ENCODE peak calls at places on chromosomes 7 and 10, in four cellular contexts. L is ovary, H is SK-N-SH, O is neuronal stem cell. U is an unnamed sample.

GRCh38 chr7:103076767-103077166 is 1.8 kb downstream of the ARMC10 start:
- DNase-seq in L (no peak), H (no peak), O (no peak), U (no peak)

GRCh38 chr7:98312201-98312600 is 30.7 kb downstream of the BRI3 start:
- DNase-seq in H (no peak), O (no peak), L (no peak), U (no peak)

GRCh38 chr7:135910393-135911036 is 66.6 kb downstream of the MTPN start:
- DNase-seq in O (no peak), L (no peak), H (no peak), U (no peak)

GRCh38 chr10:8913720-8914119 is 859.2 kb downstream of the GATA3 start:
- DNase-seq in L (no peak), O (no peak), H (no peak), U (no peak)

GRCh38 chr7:75905785-75906604 is 9.0 kb upstream of the POR start:
- DNase-seq in H (no peak), L (peak; percentile 89), O (peak; percentile 65), U (peak; percentile 82)

GRCh38 chr10:87635498-87636312 is 24.0 kb upstream of the PAPSS2 start:
- DNase-seq in L (no peak), O (no peak), H (no peak), U (no peak)

GRCh38 chr7:498678-499641 is 20.7 kb downstream of the PDGFA start:
- DNase-seq in L (no peak), O (no peak), H (no peak), U (peak; percentile 91)

GRCh38 chr10:127347202-127347959 is 151.0 kb upstream of the INSYN2A start:
- DNase-seq in H (no peak), O (no peak), L (no peak), U (no peak)

GRCh38 chr10:126576336-126576735 is 94.2 kb downstream of the C10orf90 start:
- DNase-seq in O (no peak), H (no peak), L (no peak), U (no peak)

GRCh38 chr10:44990302-44990655 is 10.4 kb upstream of the ZNF22 start:
- DNase-seq in H (no peak), L (peak; percentile 17), O (peak; percentile 27), U (no peak)

GRCh38 chr7:81882086-81882485 is 112.2 kb upstream of the HGF start:
- DNase-seq in L (no peak), O (no peak), H (no peak), U (no peak)

GRCh38 chr10:92573091-92573797 is 649 bp downstream of the IDE start:
- DNase-seq in H (peak; percentile 64), O (peak; percentile 9), L (peak; percentile 27), U (no peak)

GRCh38 chr7:30723776-30724175 is 28.2 kb upstream of the INMT start:
- DNase-seq in O (no peak), H (no peak), L (no peak), U (no peak)

GRCh38 chr7:100435401-100436304 is 644 bp downstream of the PPP1R35 start:
- DNase-seq in L (peak; percentile 51), O (no peak), H (peak; percentile 81), U (no peak)

GRCh38 chr10:124560377-124560776 is 98.8 kb downstream of the LHPP start:
- DNase-seq in H (no peak), O (no peak), L (peak; percentile 85), U (peak; percentile 80)

GRCh38 chr7:50217961-50218360 is 86.6 kb upstream of the IKZF1 start:
- DNase-seq in O (no peak), L (no peak), H (no peak), U (no peak)

GRCh38 chr10:59465089-59465488 is 102.7 kb upstream of the FAM13C start:
- DNase-seq in L (no peak), H (no peak), O (no peak), U (no peak)

GRCh38 chr7:44293561-44294324 is 31.7 kb downstream of the CAMK2B start:
- DNase-seq in L (no peak), O (no peak), H (no peak), U (peak; percentile 17)

GRCh38 chr10:106919798-106920382 is 244.6 kb downstream of the SORCS1 start:
- DNase-seq in H (no peak), O (no peak), L (no peak), U (no peak)

GRCh38 chr7:87564290-87564963 is 36.3 kb downstream of the ABCB1 start:
- DNase-seq in L (no peak), H (peak; percentile 25), O (peak; percentile 9), U (no peak)

GRCh38 chr10:19629559-19629958 is 186.7 kb upstream of the PLXDC2 start:
- DNase-seq in L (peak; percentile 74), O (peak; percentile 67), H (no peak), U (peak; percentile 91)

GRCh38 chr10:54985732-54986131 is 184.7 kb upstream of the PCDH15 start:
- DNase-seq in H (peak; percentile 8), L (no peak), O (no peak), U (no peak)

GRCh38 chr7:76296743-76297740 is 5.4 kb upstream of the HSPB1 start:
- DNase-seq in L (peak; percentile 81), H (no peak), O (no peak), U (peak; percentile 90)

GRCh38 chr10:69505636-69506318 is 54.5 kb downstream of the TSPAN15 start:
- DNase-seq in O (no peak), L (no peak), H (peak; percentile 5), U (no peak)

GRCh38 chr10:34507217-34507616 is 307.9 kb downstream of the PARD3 start:
- DNase-seq in H (no peak), L (no peak), O (peak; percentile 50), U (no peak)

GRCh38 chr10:63627881-63628296 is 106.7 kb downstream of the REEP3 start:
- DNase-seq in L (no peak), O (no peak), H (no peak), U (no peak)

GRCh38 chr10:13106387-13106786 is 6.4 kb downstream of the OPTN start:
- DNase-seq in H (no peak), O (no peak), L (no peak), U (no peak)

GRCh38 chr10:114084225-114084624 is 40.6 kb downstream of the ADRB1 start:
- DNase-seq in O (no peak), H (no peak), L (no peak), U (no peak)

GRCh38 chr10:66252986-66253385 is 672.9 kb upstream of the LRRTM3 start:
- DNase-seq in O (no peak), H (no peak), L (no peak), U (no peak)

GRCh38 chr7:568681-569035 is 49.0 kb upstream of the PDGFA start:
- DNase-seq in H (no peak), L (peak; percentile 40), O (no peak), U (no peak)

GRCh38 chr10:75018233-75018632 is 93.2 kb upstream of the SAMD8 start:
- DNase-seq in L (no peak), O (no peak), H (no peak), U (no peak)

GRCh38 chr10:46787321-46787615 is 124.0 kb upstream of the PTPN20 start:
- DNase-seq in H (peak; percentile 21), L (no peak), O (no peak), U (no peak)

GRCh38 chr10:121357323-121357835 is 240.9 kb downstream of the FGFR2 start:
- DNase-seq in L (no peak), O (no peak), H (peak; percentile 51), U (no peak)

GRCh38 chr7:55188590-55189446 is 170.0 kb downstream of the EGFR start:
- DNase-seq in H (no peak), O (no peak), L (no peak), U (no peak)
- H3K4me1 ChIP-seq in H (peaks cover 49% of the 10 kb centered on the region), O (peaks cover 26% of the 10 kb centered on the region), L (peaks cover 26% of the 10 kb centered on the region), U (no peaks in the 10 kb centered on the region)

DNA sequence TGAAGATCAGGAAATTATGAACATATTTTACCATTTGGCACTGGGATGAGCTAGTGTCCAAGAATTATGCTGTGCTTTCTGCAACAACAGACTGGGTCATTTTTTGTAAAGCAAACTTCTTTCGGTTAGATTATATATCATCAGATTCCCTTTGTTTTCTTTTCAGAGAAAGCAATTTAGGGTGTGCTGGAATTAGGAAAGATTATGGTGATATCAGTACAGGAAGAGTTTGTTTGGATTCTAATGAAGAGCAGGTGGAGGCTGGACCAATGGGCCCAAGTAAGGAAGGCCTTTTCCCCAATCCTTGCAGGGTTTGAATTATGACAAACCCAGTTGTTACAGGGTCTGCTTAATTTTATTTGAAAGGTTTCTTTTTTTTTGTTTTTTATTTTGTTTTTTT is 1092.8 kb downstream of the KCNMA1 start:
- DNase-seq in H (peak; percentile 19), O (no peak), L (no peak), U (no peak)
- H3K27ac ChIP-seq in H (no peak overlapping the region), O (no peak overlapping the region), L (no peak overlapping the region), U (no peak overlapping the region)

DNA sequence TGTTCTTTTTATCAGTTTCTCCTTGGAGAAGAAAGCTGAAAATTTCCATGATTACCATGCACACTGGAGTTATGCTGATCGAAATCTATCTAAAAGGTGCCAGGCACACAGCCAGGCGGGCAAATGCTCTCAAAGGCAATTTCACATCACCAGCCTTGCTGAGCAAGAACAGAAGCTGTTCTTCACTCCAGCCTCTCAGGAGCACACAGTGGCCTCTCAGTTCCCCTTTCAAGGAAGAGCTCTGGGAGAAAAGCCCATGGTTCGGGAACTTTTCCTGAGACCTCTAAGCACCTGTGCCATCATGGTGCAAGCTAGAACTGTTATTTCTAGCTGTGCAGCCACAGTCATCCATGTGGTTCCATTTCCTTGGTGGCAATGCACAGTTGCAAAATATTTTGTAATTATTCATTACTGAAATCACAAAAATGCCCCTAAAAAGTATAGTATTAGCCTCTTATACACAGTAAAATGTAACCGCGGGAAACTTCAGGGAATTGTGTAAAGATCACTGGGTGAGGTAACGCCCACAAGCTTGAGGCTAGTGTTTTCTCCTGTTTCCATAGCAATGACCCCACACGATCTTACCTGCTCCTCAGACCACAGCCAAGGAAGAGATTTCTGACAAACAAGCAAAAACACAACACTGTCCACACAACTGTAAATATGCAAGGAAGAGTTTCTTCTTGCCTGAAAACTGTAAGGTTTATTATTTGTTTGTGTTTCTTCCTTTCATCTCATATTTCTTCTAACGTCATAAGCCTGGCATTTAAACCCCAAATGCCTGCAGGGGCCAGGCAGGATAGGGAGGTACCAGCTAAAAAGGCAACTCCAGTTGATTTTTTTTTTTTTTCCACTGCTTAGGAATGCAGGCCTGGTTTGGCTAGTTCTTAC is 121.2 kb downstream of the FAM107B start:
- DNase-seq in H (peak; percentile 42), L (no peak), O (peak; percentile 78), U (no peak)
- H3K4me3 ChIP-seq in H (no peak overlapping the region), L (no peak overlapping the region), O (no peak overlapping the region), U (no peak overlapping the region)

DNA sequence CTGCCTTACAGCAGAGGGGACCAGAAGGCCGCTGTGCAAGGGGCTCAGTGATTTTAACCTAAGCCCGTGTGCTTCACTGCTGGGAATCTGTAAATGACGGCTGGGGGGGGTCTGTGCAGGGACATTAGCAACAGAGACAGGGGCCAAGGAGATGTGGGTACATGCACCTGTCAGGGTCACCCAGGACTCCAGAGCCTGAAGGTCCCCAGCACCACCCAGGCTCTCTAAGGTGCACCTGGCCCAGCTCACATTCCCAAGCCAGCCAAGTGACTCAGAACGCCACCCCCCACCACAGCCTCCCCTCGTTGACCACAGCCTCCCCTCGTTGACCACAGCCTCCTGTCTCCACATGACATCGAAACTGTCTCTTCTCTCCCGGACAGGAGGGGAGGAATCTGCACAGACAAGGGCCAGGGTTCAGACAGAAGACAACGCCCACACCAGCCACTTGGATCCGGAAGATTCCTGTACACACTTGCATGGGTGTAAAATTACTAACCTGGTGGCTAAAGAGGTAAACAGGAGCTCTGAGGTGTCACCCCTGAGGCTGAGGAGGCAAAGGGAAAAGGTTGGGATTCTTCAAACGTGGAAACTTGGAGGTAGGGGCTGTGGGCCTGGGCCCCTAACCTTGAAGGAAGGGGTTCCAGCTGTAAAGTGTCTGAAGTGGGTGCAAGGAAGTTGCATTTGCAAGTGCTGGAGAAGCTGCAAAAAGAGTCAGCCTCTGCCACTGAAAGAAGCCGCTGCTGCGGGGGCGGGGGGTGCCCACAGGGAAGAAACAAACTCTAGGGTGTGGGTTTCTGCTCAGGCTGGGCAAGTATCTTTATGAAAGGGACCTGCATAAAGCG is 27.0 kb downstream of the CALML3 start:
- DNase-seq in H (no peak), O (no peak), L (no peak), U (peak; percentile 60)
- H3K4me1 ChIP-seq in H (peaks cover 17% of the 10 kb centered on the region), O (peaks cover 15% of the 10 kb centered on the region), L (peaks cover 20% of the 10 kb centered on the region), U (peaks cover 4% of the 10 kb centered on the region)